ENCODE peak calls at places on chromosomes 6 and 20, in four cellular contexts. M is WTC11, K is K562, T is GM12878. G is an unnamed sample.

GRCh38 chr20:17468073-17468840 is 62.9 kb downstream of the BFSP1 start:
- DNase-seq in M (no peak), T (no peak), K (no peak), G (no peak)

GRCh38 chr6:54717849-54718455 is 128.6 kb upstream of the FAM83B start:
- DNase-seq in T (peak; percentile 20), M (peak; percentile 79), K (peak; percentile 22), G (peak; percentile 77)

GRCh38 chr20:47354710-47355488 is 1.6 kb downstream of the ZMYND8 start:
- DNase-seq in K (no peak), M (no peak), T (no peak), G (peak; percentile 70)

GRCh38 chr20:35238170-35238569 is 11.7 kb downstream of the MMP24 start:
- DNase-seq in M (no peak), K (no peak), T (no peak), G (no peak)

GRCh38 chr6:158086706-158087518 is 81.2 kb downstream of the SERAC1 start:
- DNase-seq in K (no peak), M (no peak), T (no peak), G (no peak)

GRCh38 chr20:30168025-30168799 is 1089.3 kb upstream of the DEFB115 start:
- DNase-seq in K (no peak), M (no peak), T (no peak), G (no peak)

GRCh38 chr6:3895303-3895635 is 46.1 kb downstream of the FAM50B start:
- DNase-seq in T (no peak), K (no peak), M (no peak), G (no peak)

GRCh38 chr6:131070061-131070460 is 7.0 kb upstream of the EPB41L2 start:
- DNase-seq in T (no peak), K (no peak), M (no peak), G (no peak)

GRCh38 chr6:125749864-125750691 is 646 bp downstream of the HEY2 start:
- DNase-seq in K (no peak), T (no peak), M (peak; percentile 34), G (no peak)

GRCh38 chr6:129329677-129330076 is 380.3 kb downstream of the ARHGAP18 start:
- DNase-seq in M (no peak), T (no peak), K (no peak), G (no peak)

GRCh38 chr6:156595481-156595880 is 181.7 kb upstream of the ARID1B start:
- DNase-seq in T (no peak), K (no peak), M (no peak), G (no peak)
- TF ChIP-seq ETV6 in T (no peak), K (no peak), M (no peak), G (no peak)

GRCh38 chr6:26455357-26455970 is 2.3 kb upstream of the BTN2A1 start:
- DNase-seq in K (no peak), T (no peak), M (no peak), G (no peak)

GRCh38 chr6:26457796-26458688 is at the start of gene BTN2A1:
- DNase-seq in M (peak; percentile 70), T (peak; percentile 70), K (peak; percentile 95), G (peak; percentile 94)

GRCh38 chr6:26454641-26455040 is 3.1 kb upstream of the BTN2A1 start:
- DNase-seq in M (no peak), K (no peak), T (no peak), G (no peak)

GRCh38 chr6:26459023-26459810 is 1.5 kb downstream of the BTN2A1 start:
- DNase-seq in K (no peak), T (no peak), M (no peak), G (no peak)

DNA sequence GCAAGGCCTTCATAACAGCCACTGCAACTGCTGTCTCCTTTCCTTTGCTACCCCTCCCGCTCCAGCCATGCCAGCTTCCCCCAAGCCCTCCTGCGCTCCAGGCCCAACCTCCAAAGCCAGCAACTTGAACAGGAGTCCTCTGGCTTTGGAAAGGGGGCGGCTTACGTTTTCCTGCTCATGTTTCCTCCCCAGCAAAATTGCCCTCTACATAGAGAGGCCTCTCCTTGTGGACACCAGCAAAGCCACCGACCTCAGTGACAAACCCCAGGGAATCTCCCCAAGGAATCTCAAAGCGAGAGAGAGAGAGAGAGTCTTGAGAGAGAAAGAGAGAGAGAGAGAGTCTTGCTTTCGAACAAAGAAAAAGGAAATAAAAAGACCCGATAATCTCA is 354 bp upstream of the BTN2A1 start:
- DNase-seq in M (peak; percentile 39), K (peak; percentile 37), T (no peak), G (no peak)
- TF ChIP-seq ETV6 in M (no peak), K (no peak), T (no peak), G (no peak)

DNA sequence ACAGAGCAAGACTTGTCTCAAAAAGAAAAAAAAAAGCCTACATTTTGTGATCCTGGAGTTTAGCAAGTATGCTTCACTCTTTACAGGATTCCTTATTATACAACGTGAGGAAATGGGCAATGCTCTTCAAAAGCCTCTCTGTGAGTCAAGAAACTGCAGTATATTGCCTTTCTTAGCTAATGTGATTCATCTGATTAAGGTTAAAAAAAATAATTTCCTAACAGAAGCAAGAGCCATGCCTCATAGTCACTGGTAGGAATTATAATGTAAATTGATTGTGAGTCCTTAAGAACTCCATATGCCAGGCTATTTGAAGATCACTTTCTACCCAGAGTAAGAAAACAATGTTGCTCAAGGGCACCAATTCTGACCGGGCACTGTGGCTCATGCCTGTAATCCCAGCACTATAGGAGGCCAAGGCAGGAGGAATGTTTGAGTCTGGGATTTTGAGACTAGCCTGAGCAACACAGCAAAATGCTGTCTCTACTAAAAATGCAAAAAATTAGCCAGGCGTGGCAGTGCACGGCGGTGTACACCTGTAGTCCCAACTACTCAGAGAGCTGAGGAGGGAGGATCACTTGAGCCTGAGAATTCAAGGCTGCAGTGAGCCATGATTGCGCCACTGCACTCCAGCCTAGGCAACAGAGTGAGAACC is 43.3 kb downstream of the SLC26A8 start:
- DNase-seq in M (no peak), K (no peak), T (no peak), G (no peak)
- TF ChIP-seq ETV6 in M (no peak), K (no peak), T (no peak), G (no peak)

DNA sequence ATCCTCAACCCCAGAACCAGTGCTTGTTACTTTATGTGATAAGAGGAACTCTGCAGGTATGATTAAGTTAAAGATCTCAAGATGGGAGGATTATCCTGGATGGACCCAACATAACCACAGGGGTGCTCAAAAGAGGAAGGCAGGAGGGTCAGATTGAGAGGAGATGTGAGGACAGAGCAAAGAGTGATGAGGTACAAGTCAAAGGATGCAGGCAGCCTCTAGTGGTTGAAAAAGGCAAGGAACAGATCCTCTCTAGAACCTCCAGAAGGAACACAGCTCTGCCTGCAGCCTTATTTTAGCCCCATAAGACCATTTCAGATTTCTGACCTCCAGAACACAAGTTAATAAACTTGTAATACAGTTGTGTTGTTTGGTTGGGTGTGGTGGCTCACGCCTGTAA is 41.2 kb downstream of the PDSS2 start:
- DNase-seq in K (peak; percentile 12), M (no peak), T (no peak), G (peak; percentile 11)
- TF ChIP-seq ETV6 in K (no peak), M (no peak), T (no peak), G (no peak)

GRCh38 chr20:3239026-3239866 is at the start of gene SLC4A11:
- DNase-seq in T (no peak), M (peak; percentile 82), K (peak; percentile 54), G (peak; percentile 56)
- TF ChIP-seq ETV6 in T (no peak), M (no peak), K (no peak), G (no peak)

GRCh38 chr6:7899046-7899888 is 11.3 kb downstream of the TXNDC5 start:
- DNase-seq in K (peak; percentile 83), M (peak; percentile 15), T (no peak), G (peak; percentile 50)
- TF ChIP-seq ETV6 in K (no peak), M (no peak), T (no peak), G (no peak)

DNA sequence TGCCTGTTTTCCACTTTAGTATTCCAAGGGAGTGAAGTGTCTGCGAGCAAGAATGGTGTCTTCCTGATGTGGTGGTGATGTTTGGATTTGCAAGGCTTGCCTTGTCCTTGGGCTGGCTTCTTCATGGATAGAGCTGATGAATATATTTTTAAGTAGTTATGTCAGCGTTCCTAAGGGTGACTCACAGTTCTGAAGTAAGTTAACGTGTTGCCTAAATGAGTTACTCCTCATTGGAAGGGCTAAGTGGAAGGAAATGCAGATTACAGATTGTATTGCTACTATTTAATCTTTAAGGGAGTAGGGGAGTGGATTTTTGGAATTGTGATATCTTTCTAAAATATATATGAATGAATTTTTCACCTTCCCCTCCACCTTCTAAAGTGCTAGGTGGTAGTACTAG is 197.2 kb downstream of the JARID2 start:
- DNase-seq in K (no peak), T (no peak), M (no peak), G (no peak)
- TF ChIP-seq ETV6 in K (no peak), T (no peak), M (no peak), G (no peak)

DNA sequence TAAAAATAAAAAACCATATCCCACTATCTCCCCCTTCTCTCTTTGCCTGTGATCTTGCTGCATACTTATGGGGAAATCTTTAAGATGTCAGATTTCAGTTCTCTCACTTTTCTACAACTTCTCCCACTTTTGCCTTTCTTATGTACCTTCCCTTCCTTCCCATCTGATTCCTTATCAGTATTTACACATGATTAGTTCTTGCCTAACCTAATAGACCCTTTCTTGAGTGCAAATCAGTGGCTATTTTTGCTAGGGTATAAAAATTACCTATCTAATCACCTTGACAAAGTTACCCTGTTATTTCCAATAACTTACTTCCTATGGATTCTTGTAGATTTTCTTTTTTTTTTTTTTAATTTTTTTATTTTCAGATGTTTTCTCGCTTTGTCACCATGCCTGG is 75.7 kb downstream of the PTPRA start:
- DNase-seq in T (no peak), K (no peak), M (no peak), G (no peak)
- TF ChIP-seq ETV6 in T (no peak), K (no peak), M (no peak), G (no peak)

G was measured in HepG2.